ENCODE peak calls at places on chromosomes 1 and 21, in seven cellular contexts. O is keratinocyte, A is cardiac muscle cell, M is PC-9, V is tibial nerve, W is colonic mucosa, B is A673. X is an unnamed sample.

GRCh38 chr1:168637350-168637991 is 61.1 kb downstream of the XCL1 start:
- DNase-seq in W (no peak), B (peak; percentile 80), A (peak; percentile 57), V (no peak), M (no peak), O (no peak), X (no peak)

GRCh38 chr21:30257773-30258172 is 25.0 kb downstream of the KRTAP24-1 start:
- DNase-seq in B (peak; percentile 27), O (no peak), A (peak; percentile 75), W (peak; percentile 30), M (no peak), V (no peak), X (no peak)

GRCh38 chr1:24643362-24644346 is 552 bp downstream of the SRRM1 start:
- DNase-seq in A (no peak), V (no peak), O (no peak), W (peak; percentile 51), B (peak; percentile 19), M (no peak), X (no peak)

GRCh38 chr1:164261691-164262240 is 297.2 kb upstream of the PBX1 start:
- DNase-seq in V (no peak), B (no peak), M (peak; percentile 62), W (no peak), A (no peak), O (no peak), X (no peak)

GRCh38 chr1:36367067-36367466 is 18.7 kb downstream of the STK40 start:
- DNase-seq in O (no peak), M (no peak), W (no peak), V (no peak), B (no peak), A (no peak), X (no peak)

GRCh38 chr21:35284199-35284598 is 235.1 kb upstream of the RUNX1 start:
- DNase-seq in W (no peak), O (no peak), M (no peak), B (no peak), V (peak; percentile 16), A (peak; percentile 61), X (no peak)

GRCh38 chr1:213376862-213377372 is 325.9 kb downstream of the RPS6KC1 start:
- DNase-seq in B (no peak), W (no peak), M (no peak), A (peak; percentile 27), O (no peak), V (no peak), X (no peak)

GRCh38 chr1:16026723-16027484 is 5.1 kb downstream of the CLCNKA start:
- DNase-seq in A (peak; percentile 23), O (no peak), B (peak; percentile 91), W (no peak), V (no peak), M (no peak), X (no peak)

GRCh38 chr1:227942021-227942715 is 5.6 kb downstream of the WNT9A start:
- DNase-seq in M (no peak), A (no peak), O (no peak), V (peak; percentile 12), B (no peak), W (peak; percentile 12), X (no peak)

GRCh38 chr1:94925561-94926364 is 1.1 kb downstream of the CNN3 start:
- DNase-seq in W (peak; percentile 76), A (peak; percentile 95), B (peak; percentile 94), V (peak; percentile 76), O (no peak), M (peak; percentile 82), X (no peak)

GRCh38 chr1:150576367-150576711 is 3.1 kb downstream of the MCL1 start:
- DNase-seq in A (no peak), W (no peak), V (no peak), M (no peak), B (no peak), O (no peak), X (no peak)

GRCh38 chr1:150579110-150579954 is at the start of gene MCL1:
- DNase-seq in B (peak; percentile 97), A (peak; percentile 97), V (peak; percentile 81), O (peak; percentile 88), W (peak; percentile 94), M (peak; percentile 90), X (peak; percentile 91)

GRCh38 chr1:150578278-150579109 is 916 bp downstream of the MCL1 start:
- DNase-seq in B (peak; percentile 93), O (no peak), A (peak; percentile 93), M (peak; percentile 79), V (no peak), W (peak; percentile 72), X (no peak)

GRCh38 chr1:150576794-150577556 is 2.4 kb downstream of the MCL1 start:
- DNase-seq in M (no peak), W (no peak), V (no peak), A (peak; percentile 49), B (no peak), O (no peak), X (no peak)

DNA sequence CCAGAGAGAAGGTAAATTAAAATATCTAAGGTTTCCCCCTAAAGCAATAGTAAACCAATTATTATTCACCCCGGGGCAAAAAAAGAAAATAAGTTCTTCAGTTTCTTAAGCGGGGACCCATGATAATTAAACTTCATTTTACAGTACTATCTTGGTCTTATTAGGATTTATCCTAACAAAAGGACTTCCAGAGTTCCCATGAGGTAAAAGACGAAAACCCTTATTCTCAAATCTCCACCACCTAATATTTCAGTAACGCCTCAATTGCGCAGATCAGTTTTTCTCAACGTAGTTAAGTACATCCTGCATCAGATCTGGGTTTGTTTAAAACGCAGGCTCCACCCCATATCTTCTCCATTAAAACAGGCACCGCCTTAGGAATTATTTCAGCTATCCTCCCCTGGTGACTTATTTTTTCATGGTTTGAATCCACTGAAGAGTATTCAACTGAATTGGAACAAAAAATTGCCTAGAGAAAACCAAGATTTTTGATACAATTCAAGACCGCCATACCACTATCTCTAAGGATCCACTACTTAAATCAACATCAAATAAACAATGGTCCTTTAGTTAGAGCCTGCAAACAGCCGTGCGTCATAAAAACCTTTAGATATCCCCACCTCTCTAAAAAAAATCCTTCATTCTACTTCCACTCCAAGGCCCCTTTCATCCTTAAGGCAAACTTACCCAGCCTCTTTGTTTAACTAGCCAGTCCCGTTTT is 1.7 kb downstream of the MCL1 start:
- DNase-seq in B (peak; percentile 46), V (no peak), W (no peak), O (no peak), A (peak; percentile 63), M (no peak), X (no peak)
- TF ChIP-seq CTCF in B (no peak), V (no peak), W (no peak), O (no peak), A (no peak), M (no peak), X (no peak)

DNA sequence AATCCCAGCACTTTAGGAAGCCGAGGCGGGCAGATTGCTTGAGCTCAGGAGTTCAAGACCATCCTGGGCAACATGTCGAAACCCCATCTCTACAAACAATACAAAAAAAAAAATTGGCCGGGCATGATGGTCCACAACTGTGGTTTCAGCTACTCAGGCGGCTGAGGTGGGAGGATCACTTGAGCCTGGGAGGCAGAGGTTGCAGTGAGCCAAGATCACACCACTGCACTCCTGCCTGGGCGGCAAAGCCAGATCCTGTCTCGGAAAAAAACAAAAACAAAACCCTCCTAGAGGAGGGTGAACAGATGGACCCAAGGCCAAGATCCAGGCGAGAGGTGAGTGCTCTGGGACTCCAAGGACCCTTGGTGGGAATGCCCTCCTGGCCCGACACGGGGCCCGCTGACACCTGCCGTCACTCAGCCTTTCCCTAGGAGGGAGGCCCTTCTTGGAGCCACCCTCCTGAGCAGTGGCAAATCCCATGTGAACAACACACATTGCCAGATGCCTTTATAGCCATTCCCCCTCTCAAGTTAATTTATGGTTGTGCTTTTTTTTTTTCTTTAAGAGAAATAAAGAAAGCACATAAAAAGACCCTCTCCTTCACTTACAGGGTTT is 416 bp downstream of the TFF2 start:
- DNase-seq in M (no peak), O (no peak), W (no peak), V (no peak), B (no peak), A (no peak), X (no peak)
- TF ChIP-seq CTCF in M (no peak), O (no peak), W (no peak), V (no peak), B (no peak), A (no peak), X (no peak)

GRCh38 chr1:67439277-67440029 is 9.3 kb upstream of the SERBP1 start:
- DNase-seq in A (no peak), O (no peak), V (no peak), B (no peak), M (no peak), W (no peak), X (no peak)

GRCh38 chr1:67441183-67441582 is 11.0 kb upstream of the SERBP1 start:
- DNase-seq in A (peak; percentile 70), V (peak; percentile 58), O (no peak), M (no peak), B (no peak), W (no peak), X (no peak)

GRCh38 chr1:67436511-67437057 is 6.4 kb upstream of the SERBP1 start:
- DNase-seq in O (no peak), V (no peak), A (no peak), B (no peak), M (no peak), W (no peak), X (no peak)

GRCh38 chr1:67434491-67434890 is 4.3 kb upstream of the SERBP1 start:
- DNase-seq in V (no peak), O (no peak), B (no peak), W (no peak), A (no peak), M (no peak), X (no peak)

DNA sequence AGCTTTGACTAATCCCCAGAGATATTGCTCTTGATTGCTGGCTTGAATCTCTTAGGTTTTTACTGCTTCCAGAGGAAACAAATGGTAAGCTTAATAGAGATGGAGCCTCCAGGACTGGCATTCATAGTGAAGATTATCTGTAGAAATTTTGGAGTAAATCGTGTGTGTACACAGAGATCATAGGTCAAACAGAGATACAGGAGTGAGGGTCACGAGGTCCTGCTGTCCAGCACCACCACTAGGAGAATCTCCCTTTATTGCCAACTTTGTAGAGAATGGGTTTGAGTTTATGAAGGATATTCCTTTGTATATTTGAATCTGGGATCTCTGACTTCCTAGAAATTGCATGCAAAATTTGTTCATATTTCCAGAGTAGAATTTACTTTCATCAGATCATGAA is 7.8 kb upstream of the SERBP1 start:
- DNase-seq in W (no peak), V (no peak), A (no peak), O (no peak), B (no peak), M (no peak), X (no peak)
- TF ChIP-seq CTCF in W (no peak), V (no peak), A (no peak), O (no peak), B (no peak), M (no peak), X (no peak)

GRCh38 chr1:156489935-156490293 is 10.7 kb downstream of the MEF2D start:
- DNase-seq in O (no peak), W (no peak), V (no peak), B (no peak), M (no peak), A (no peak), X (no peak)

GRCh38 chr1:156491151-156491949 is 9.2 kb downstream of the MEF2D start:
- DNase-seq in W (no peak), B (no peak), V (no peak), O (no peak), M (no peak), A (no peak), X (no peak)

GRCh38 chr1:156489166-156489934 is 11.2 kb downstream of the MEF2D start:
- DNase-seq in V (no peak), O (no peak), W (no peak), A (no peak), M (no peak), B (peak; percentile 23), X (peak; percentile 98)

GRCh38 chr1:156492013-156492590 is 8.5 kb downstream of the MEF2D start:
- DNase-seq in W (no peak), B (no peak), V (no peak), O (no peak), M (no peak), A (no peak), X (no peak)

GRCh38 chr1:156490401-156491032 is 10.1 kb downstream of the MEF2D start:
- DNase-seq in A (no peak), O (no peak), M (no peak), B (no peak), W (no peak), V (no peak), X (peak; percentile 63)
- TF ChIP-seq CTCF in A (peak; percentile 10), O (no peak), M (no peak), B (no peak), W (no peak), V (no peak), X (no peak)